ENCODE peak calls at places on chromosomes 5 and 9, in seven cellular contexts. C is A549, V is kidney epithelial cell, A is IMR-90, M is tibial nerve, S is fibroblast of mammary gland, K is AG09319. X is an unnamed sample.

GRCh38 chr9:130946778-130947617 is 8.0 kb upstream of the FIBCD1 start:
- DNase-seq in C (peak; percentile 67), V (no peak), A (no peak), M (no peak), S (peak; percentile 26), K (no peak), X (no peak)

GRCh38 chr5:10601246-10602030 is 37.6 kb downstream of the ANKRD33B start:
- DNase-seq in C (peak; percentile 90), V (peak; percentile 67), A (peak; percentile 91), M (peak; percentile 91), S (peak; percentile 97), K (peak; percentile 93), X (peak; percentile 84)

GRCh38 chr9:84667571-84668203 is 1.8 kb upstream of the NTRK2 start:
- DNase-seq in C (peak; percentile 41), V (no peak), A (peak; percentile 12), M (no peak), S (peak; percentile 19), K (no peak), X (no peak)

GRCh38 chr5:175746851-175747250 is 89.0 kb downstream of the HRH2 start:
- DNase-seq in C (peak; percentile 60), V (no peak), A (peak; percentile 15), M (no peak), S (peak; percentile 5), K (no peak), X (no peak)

GRCh38 chr9:3508078-3508431 is 17.7 kb downstream of the RFX3 start:
- DNase-seq in C (peak; percentile 12), V (no peak), A (no peak), M (no peak), S (no peak), K (no peak), X (no peak)

GRCh38 chr9:137458194-137459146 is 664 bp downstream of the NSMF start:
- DNase-seq in C (no peak), V (no peak), A (no peak), M (no peak), S (no peak), K (no peak), X (peak; percentile 63)

GRCh38 chr9:108800632-108801099 is 55.1 kb downstream of the ACTL7B start:
- DNase-seq in C (no peak), V (no peak), A (no peak), M (no peak), S (no peak), K (no peak), X (peak; percentile 86)

GRCh38 chr5:135069895-135070657 is 36.0 kb upstream of the PITX1 start:
- DNase-seq in C (no peak), V (no peak), A (no peak), M (no peak), S (no peak), K (no peak), X (no peak)

DNA sequence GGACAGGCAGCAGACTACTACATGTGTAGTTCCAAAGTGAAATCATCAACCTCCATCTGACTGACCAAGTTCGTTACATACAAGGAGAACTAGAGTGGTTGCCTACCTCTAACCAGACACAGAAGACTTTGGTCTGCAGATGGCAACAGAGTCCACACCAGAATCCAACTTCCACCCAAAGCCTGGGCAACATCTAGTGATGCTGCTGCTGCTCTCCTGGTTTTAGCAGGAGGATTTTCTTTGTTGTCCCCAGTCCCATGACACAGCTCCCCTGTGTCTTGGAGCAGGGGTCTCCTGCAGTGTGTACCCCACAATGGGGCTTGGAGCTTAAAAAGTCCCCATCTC is 46.4 kb upstream of the APC start:
- DNase-seq in C (no peak), V (no peak), A (no peak), M (no peak), S (no peak), K (no peak), X (no peak)
- TF ChIP-seq CTCF in C (no peak), V (no peak), A (no peak), M (no peak), S (no peak), K (no peak), X (no peak)

GRCh38 chr9:9914174-9914573 is 698.6 kb downstream of the PTPRD start:
- DNase-seq in C (peak; percentile 4), V (no peak), A (no peak), M (no peak), S (no peak), K (no peak), X (no peak)

GRCh38 chr9:9917400-9917799 is 695.4 kb downstream of the PTPRD start:
- DNase-seq in C (no peak), V (no peak), A (no peak), M (no peak), S (no peak), K (no peak), X (no peak)

GRCh38 chr9:9913276-9913832 is 699.4 kb downstream of the PTPRD start:
- DNase-seq in C (no peak), V (peak; percentile 42), A (no peak), M (no peak), S (no peak), K (no peak), X (no peak)

DNA sequence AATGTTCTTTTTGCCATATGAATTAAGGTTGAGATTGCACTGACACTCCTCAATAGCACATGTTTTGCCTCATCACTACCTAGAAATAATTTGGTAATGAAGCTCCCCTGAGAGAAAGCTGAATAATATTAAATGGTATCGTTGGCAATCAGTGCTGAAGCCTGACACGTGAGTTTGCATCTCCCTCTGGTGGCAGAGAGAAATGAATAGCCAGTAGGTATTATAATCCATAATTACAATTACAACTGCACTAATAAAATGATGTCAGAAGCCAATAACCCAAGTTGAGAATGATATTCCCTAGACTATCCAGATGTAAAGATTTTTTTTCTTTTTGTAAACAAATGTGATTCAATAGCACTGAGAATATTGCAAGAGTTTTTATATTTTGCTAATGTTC is 700.3 kb downstream of the PTPRD start:
- DNase-seq in C (no peak), V (no peak), A (no peak), M (no peak), S (peak; percentile 4), K (no peak), X (no peak)
- TF ChIP-seq CTCF in C (no peak), V (peak; percentile 43), A (peak; percentile 16), M (no peak), S (peak; percentile 34), K (peak; percentile 3), X (no peak)

GRCh38 chr5:90418214-90418613 is 8.7 kb upstream of the CETN3 start:
- DNase-seq in C (no peak), V (no peak), A (no peak), M (no peak), S (no peak), K (no peak), X (no peak)

GRCh38 chr5:90424245-90424644 is 14.7 kb upstream of the CETN3 start:
- DNase-seq in C (no peak), V (no peak), A (no peak), M (no peak), S (no peak), K (no peak), X (no peak)

DNA sequence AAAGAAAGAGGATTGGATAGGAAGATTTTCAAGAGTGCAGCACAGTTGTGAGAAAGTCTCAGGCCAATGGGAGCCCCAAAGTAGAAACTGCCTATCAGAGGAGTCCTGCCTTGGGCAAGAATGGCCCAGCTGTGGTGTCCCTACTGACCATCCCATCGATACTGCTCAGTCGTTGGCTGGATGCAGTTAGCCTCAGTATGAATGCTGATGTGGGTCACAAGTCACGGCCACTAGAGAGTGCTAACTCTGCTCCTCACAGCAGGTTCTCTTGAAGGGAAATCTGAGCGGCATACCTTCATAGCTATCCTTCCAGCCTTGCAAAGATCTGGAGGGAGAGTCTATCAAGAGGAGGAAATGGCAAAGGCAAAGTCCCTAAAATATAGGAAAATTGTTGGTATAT is 11.6 kb upstream of the CETN3 start:
- DNase-seq in C (peak; percentile 37), V (no peak), A (peak; percentile 6), M (no peak), S (peak; percentile 6), K (no peak), X (no peak)
- TF ChIP-seq CTCF in C (peak; percentile 11), V (peak; percentile 17), A (no peak), M (no peak), S (no peak), K (no peak), X (no peak)

GRCh38 chr9:68690088-68690487 is 15.0 kb upstream of the PIP5K1B start:
- DNase-seq in C (no peak), V (no peak), A (no peak), M (no peak), S (peak; percentile 31), K (no peak), X (no peak)

GRCh38 chr9:68685213-68685612 is 19.8 kb upstream of the PIP5K1B start:
- DNase-seq in C (no peak), V (no peak), A (no peak), M (no peak), S (no peak), K (no peak), X (no peak)

GRCh38 chr9:68683433-68683832 is 21.6 kb upstream of the PIP5K1B start:
- DNase-seq in C (no peak), V (no peak), A (no peak), M (no peak), S (no peak), K (no peak), X (no peak)

GRCh38 chr9:68685770-68686169 is 19.3 kb upstream of the PIP5K1B start:
- DNase-seq in C (peak; percentile 39), V (no peak), A (no peak), M (no peak), S (no peak), K (no peak), X (no peak)
- TF ChIP-seq CTCF in C (no peak), V (peak; percentile 13), A (peak; percentile 24), M (no peak), S (peak; percentile 3), K (no peak), X (no peak)

GRCh38 chr5:127571314-127571713 is 53.9 kb downstream of the PRRC1 start:
- DNase-seq in C (no peak), V (no peak), A (no peak), M (no peak), S (no peak), K (no peak), X (no peak)

GRCh38 chr5:127571732-127572131 is 54.3 kb downstream of the PRRC1 start:
- DNase-seq in C (no peak), V (no peak), A (no peak), M (no peak), S (no peak), K (no peak), X (no peak)

GRCh38 chr5:127577458-127577857 is 60.0 kb downstream of the PRRC1 start:
- DNase-seq in C (no peak), V (no peak), A (peak; percentile 20), M (no peak), S (no peak), K (no peak), X (no peak)

GRCh38 chr5:127574852-127575679 is 57.6 kb downstream of the PRRC1 start:
- DNase-seq in C (no peak), V (no peak), A (no peak), M (no peak), S (no peak), K (no peak), X (no peak)

DNA sequence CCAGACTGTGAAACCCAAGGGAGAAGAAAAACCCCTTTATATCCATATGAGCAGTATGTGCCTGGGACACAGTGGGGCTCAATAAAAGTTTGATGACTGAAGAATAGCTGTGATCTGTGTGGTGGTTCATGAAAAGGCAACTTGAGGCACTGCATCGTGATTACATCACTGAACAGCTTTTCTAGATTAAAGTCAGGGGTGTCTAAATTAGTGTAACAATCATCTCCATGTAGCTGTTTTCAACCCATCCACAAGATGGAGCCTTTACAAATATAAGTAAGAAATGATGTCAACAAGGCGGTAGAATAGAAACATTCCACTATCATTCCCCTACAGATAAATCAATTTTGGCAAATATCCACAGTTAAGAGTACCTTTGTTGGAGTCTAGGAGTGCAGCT is 55.5 kb downstream of the PRRC1 start:
- DNase-seq in C (peak; percentile 6), V (no peak), A (no peak), M (no peak), S (peak; percentile 24), K (no peak), X (no peak)
- TF ChIP-seq CTCF in C (peak; percentile 26), V (peak; percentile 24), A (no peak), M (no peak), S (peak; percentile 12), K (no peak), X (no peak)